ENCODE peak calls at places on chromosomes 5 and 9, in six cellular contexts. B is A549, U is right lobe of liver, S is fibroblast of the aortic adventitia, A is lower leg skin, I is heart left ventricle. T is an unnamed sample.

GRCh38 chr9:71519098-71519497 is 249.2 kb downstream of the CEMIP2 start:
- DNase-seq in U (no peak), B (no peak), A (no peak), S (no peak), I (no peak), T (no peak)

GRCh38 chr5:75509956-75510355 is 1.5 kb downstream of the CERT1 start:
- DNase-seq in B (no peak), I (peak), U (no peak), S (peak), A (peak), T (no peak)

GRCh38 chr5:67774153-67774552 is 441.4 kb upstream of the PIK3R1 start:
- DNase-seq in I (no peak), A (no peak), S (peak), B (no peak), U (no peak), T (no peak)

GRCh38 chr5:150311015-150311692 is 8.4 kb upstream of the ARSI start:
- DNase-seq in B (no peak), A (no peak), U (no peak), S (no peak), I (no peak), T (no peak)

GRCh38 chr5:10352404-10353240 is 873 bp upstream of the MARCHF6 start:
- DNase-seq in S (peak), A (no peak), I (no peak), U (no peak), B (no peak), T (no peak)

GRCh38 chr5:88452820-88453219 is 184.2 kb upstream of the TMEM161B start:
- DNase-seq in I (no peak), B (no peak), U (no peak), S (peak), A (no peak), T (peak)

GRCh38 chr5:148969291-148969690 is 93.6 kb downstream of the SH3TC2 start:
- DNase-seq in U (no peak), B (no peak), I (no peak), S (no peak), A (no peak), T (no peak)

GRCh38 chr5:141882594-141883183 is 4.5 kb upstream of the PCDH1 start:
- DNase-seq in S (no peak), I (no peak), U (no peak), B (no peak), A (no peak), T (peak)

GRCh38 chr9:2469681-2470141 is 151.9 kb upstream of the VLDLR start:
- DNase-seq in A (no peak), U (no peak), B (no peak), I (peak), S (peak), T (no peak)

GRCh38 chr9:36137392-36138004 is 965 bp downstream of the GLIPR2 start:
- DNase-seq in S (peak), I (no peak), U (no peak), A (no peak), B (no peak), T (no peak)

GRCh38 chr5:132019337-132019736 is 7.9 kb upstream of the ACSL6 start:
- DNase-seq in U (no peak), I (no peak), A (peak), B (no peak), S (no peak), T (no peak)

GRCh38 chr5:147248584-147248983 is 13.8 kb downstream of the STK32A start:
- DNase-seq in B (no peak), A (no peak), S (no peak), I (no peak), U (no peak), T (no peak)

GRCh38 chr5:143758750-143759149 is 53.2 kb upstream of the HMHB1 start:
- DNase-seq in U (no peak), S (peak), I (peak), B (no peak), A (peak), T (no peak)

GRCh38 chr9:115262952-115263351 is 145.0 kb upstream of the TNC start:
- DNase-seq in I (no peak), S (peak), A (no peak), U (no peak), B (no peak), T (no peak)

GRCh38 chr5:132268698-132269551 is 11.4 kb downstream of the PDLIM4 start:
- DNase-seq in B (no peak), S (peak), U (peak), I (no peak), A (peak), T (peak)

GRCh38 chr9:131798166-131798565 is 58.3 kb upstream of the RAPGEF1 start:
- DNase-seq in S (no peak), I (no peak), B (no peak), U (no peak), A (no peak), T (no peak)

GRCh38 chr5:149829954-149830353 is 99.8 kb downstream of the PPARGC1B start:
- DNase-seq in S (peak), A (no peak), B (peak), I (no peak), U (no peak), T (no peak)

GRCh38 chr9:16654727-16655126 is 215.7 kb downstream of the BNC2 start:
- DNase-seq in U (no peak), I (no peak), A (no peak), S (no peak), B (no peak), T (no peak)

GRCh38 chr5:68070641-68071191 is 144.8 kb upstream of the PIK3R1 start:
- DNase-seq in S (peak), U (no peak), I (no peak), A (no peak), B (no peak), T (no peak)

GRCh38 chr5:134525687-134526482 is 415 bp downstream of the JADE2 start:
- DNase-seq in A (peak), U (peak), S (peak), B (peak), I (peak), T (peak)

GRCh38 chr5:134524826-134525686 is at the start of gene JADE2:
- DNase-seq in I (peak), A (peak), S (peak), B (peak), U (peak), T (peak)

GRCh38 chr5:134523543-134524136 is 1.8 kb upstream of the JADE2 start:
- DNase-seq in B (no peak), U (no peak), I (no peak), A (no peak), S (no peak), T (no peak)

GRCh38 chr5:134526483-134527155 is 1.1 kb downstream of the JADE2 start:
- DNase-seq in I (peak), S (no peak), A (peak), U (peak), B (no peak), T (peak)

GRCh38 chr5:134524219-134524825 is 1.1 kb upstream of the JADE2 start:
- DNase-seq in U (peak), A (peak), S (peak), I (peak), B (peak), T (peak)
- TF ChIP-seq CTCF in U (no peak), A (no peak), S (no peak), I (no peak), B (no peak), T (no peak)

DNA sequence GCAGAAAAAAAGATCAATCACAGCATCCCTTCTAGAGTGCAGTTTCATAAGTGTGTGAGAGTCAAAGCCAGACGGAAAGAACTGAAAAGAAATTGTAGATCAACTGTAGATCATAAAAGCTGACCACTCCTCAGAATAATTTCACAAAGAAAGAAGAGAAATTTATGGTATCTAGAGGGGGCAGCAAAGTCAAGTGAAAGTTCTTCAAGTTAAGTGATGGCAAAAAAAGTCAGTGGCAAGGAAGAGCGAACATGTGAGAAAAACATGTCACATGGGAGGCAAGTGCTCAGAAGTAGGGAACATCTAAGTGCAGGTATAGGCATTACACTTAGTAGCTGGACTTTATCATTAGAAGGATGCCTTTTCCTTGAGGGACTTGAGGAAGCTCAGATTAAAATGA is 245.1 kb upstream of the ISL1 start:
- DNase-seq in U (no peak), A (no peak), S (no peak), I (no peak), B (no peak), T (no peak)
- TF ChIP-seq CTCF in U (no peak), A (no peak), S (no peak), I (no peak), B (no peak), T (no peak)

GRCh38 chr9:95097279-95097678 is 220.2 kb downstream of the FANCC start:
- DNase-seq in U (no peak), S (no peak), A (no peak), B (no peak), I (no peak), T (no peak)

GRCh38 chr9:95095619-95096355 is 221.7 kb downstream of the FANCC start:
- DNase-seq in I (no peak), B (no peak), A (no peak), S (no peak), U (no peak), T (no peak)

GRCh38 chr9:95098391-95098921 is 219.1 kb downstream of the FANCC start:
- DNase-seq in U (no peak), B (no peak), A (no peak), S (no peak), I (no peak), T (no peak)

GRCh38 chr9:95096381-95096780 is 221.1 kb downstream of the FANCC start:
- DNase-seq in B (no peak), U (peak), I (no peak), A (no peak), S (no peak), T (no peak)

GRCh38 chr9:95096807-95097206 is 220.7 kb downstream of the FANCC start:
- DNase-seq in S (no peak), U (peak), I (no peak), A (no peak), B (no peak), T (no peak)
- TF ChIP-seq CTCF in S (no peak), U (peak), I (no peak), A (no peak), B (no peak), T (no peak)

GRCh38 chr5:66724740-66725139 is 128.5 kb downstream of the MAST4 start:
- DNase-seq in S (peak), U (no peak), I (no peak), A (no peak), B (no peak), T (no peak)
- TF ChIP-seq CTCF in S (peak), U (peak), I (no peak), A (no peak), B (peak), T (no peak)

T was measured in mesothelial cell of epicardium.